ENCODE peak calls at places on chromosomes 11 and 22, in four cellular contexts. B is omental fat pad, Q is choroid plexus epithelial cell, J is vagina. W is an unnamed sample.

GRCh38 chr22:42920101-42920820 is 63.2 kb upstream of the ARFGAP3 start:
- DNase-seq in J (no peak), B (no peak), Q (peak), W (no peak)

GRCh38 chr22:25069758-25070461 is 117.4 kb downstream of the KIAA1671 start:
- DNase-seq in B (no peak), J (no peak), Q (no peak), W (no peak)

GRCh38 chr11:67572747-67573419 is 10.7 kb upstream of the GSTP1 start:
- DNase-seq in Q (peak), J (no peak), B (no peak), W (no peak)

GRCh38 chr11:111393096-111393495 is 14.0 kb upstream of the POU2AF1 start:
- DNase-seq in J (no peak), B (no peak), Q (no peak), W (no peak)

GRCh38 chr11:64789331-64790204 is 11.2 kb upstream of the SF1 start:
- DNase-seq in Q (no peak), J (no peak), B (no peak), W (no peak)

GRCh38 chr22:22896601-22897000 is 9.0 kb downstream of the IGLL5 start:
- DNase-seq in Q (no peak), J (no peak), B (no peak), W (no peak)

GRCh38 chr11:2569731-2570210 is 125.0 kb downstream of the KCNQ1 start:
- DNase-seq in B (no peak), Q (no peak), J (no peak), W (no peak)

GRCh38 chr11:69344570-69345145 is 50.7 kb downstream of the MYEOV start:
- DNase-seq in J (peak), Q (no peak), B (no peak), W (no peak)

GRCh38 chr22:38189104-38189503 is 7.5 kb upstream of the PLA2G6 start:
- DNase-seq in J (no peak), Q (no peak), B (no peak), W (no peak)

GRCh38 chr22:37607912-37608476 is 640 bp upstream of the GGA1 start:
- DNase-seq in Q (no peak), B (no peak), J (no peak), W (no peak)

GRCh38 chr11:123454060-123454651 is 24.1 kb downstream of the GRAMD1B start:
- DNase-seq in B (no peak), Q (no peak), J (no peak), W (no peak)

GRCh38 chr11:77112641-77113381 is 10.2 kb downstream of the OMP start:
- DNase-seq in J (no peak), B (no peak), Q (no peak), W (no peak)

GRCh38 chr11:77114089-77114463 is 11.4 kb downstream of the OMP start:
- DNase-seq in J (no peak), B (no peak), Q (no peak), W (no peak)

GRCh38 chr11:77111946-77112345 is 9.3 kb downstream of the OMP start:
- DNase-seq in J (no peak), Q (no peak), B (no peak), W (no peak)

GRCh38 chr11:77115181-77115611 is 12.6 kb downstream of the OMP start:
- DNase-seq in J (no peak), B (no peak), Q (no peak), W (no peak)

DNA sequence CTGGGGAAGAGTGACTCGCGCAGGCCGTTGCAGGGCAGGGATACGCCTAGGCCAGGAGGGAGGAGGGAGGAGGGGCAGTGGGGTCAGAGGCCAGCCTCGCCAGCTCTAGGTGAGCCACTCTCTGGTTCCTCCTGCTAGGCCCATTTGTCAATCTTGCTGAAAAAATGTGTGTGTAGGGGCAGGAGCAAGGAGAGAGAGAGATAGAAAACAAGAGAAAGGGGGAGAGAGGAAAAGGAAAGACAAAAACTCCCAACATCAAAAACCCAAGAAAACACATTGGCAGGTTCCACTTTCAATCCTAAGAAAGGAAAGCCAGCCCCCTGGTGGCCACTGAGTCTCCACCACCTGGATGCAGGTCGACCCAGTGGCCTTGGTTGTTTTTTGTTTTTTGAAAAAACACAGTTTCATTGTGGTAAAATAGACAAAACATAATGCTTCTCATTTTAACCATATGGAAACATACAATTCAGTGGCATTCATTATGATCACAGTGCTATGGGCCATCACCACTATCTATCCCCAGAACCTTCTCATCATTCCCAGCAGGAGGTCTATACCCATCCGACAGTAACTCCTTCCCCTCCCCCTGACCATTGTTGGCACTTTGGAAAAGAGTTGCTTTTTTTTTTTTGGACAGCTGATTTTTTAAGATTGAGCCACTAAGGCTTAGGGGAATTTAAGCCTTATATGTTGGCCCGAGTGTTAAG is 10.9 kb downstream of the OMP start:
- DNase-seq in Q (peak), J (no peak), B (no peak), W (peak)
- TF ChIP-seq CTCF in Q (peak), J (no peak), B (no peak), W (peak)

DNA sequence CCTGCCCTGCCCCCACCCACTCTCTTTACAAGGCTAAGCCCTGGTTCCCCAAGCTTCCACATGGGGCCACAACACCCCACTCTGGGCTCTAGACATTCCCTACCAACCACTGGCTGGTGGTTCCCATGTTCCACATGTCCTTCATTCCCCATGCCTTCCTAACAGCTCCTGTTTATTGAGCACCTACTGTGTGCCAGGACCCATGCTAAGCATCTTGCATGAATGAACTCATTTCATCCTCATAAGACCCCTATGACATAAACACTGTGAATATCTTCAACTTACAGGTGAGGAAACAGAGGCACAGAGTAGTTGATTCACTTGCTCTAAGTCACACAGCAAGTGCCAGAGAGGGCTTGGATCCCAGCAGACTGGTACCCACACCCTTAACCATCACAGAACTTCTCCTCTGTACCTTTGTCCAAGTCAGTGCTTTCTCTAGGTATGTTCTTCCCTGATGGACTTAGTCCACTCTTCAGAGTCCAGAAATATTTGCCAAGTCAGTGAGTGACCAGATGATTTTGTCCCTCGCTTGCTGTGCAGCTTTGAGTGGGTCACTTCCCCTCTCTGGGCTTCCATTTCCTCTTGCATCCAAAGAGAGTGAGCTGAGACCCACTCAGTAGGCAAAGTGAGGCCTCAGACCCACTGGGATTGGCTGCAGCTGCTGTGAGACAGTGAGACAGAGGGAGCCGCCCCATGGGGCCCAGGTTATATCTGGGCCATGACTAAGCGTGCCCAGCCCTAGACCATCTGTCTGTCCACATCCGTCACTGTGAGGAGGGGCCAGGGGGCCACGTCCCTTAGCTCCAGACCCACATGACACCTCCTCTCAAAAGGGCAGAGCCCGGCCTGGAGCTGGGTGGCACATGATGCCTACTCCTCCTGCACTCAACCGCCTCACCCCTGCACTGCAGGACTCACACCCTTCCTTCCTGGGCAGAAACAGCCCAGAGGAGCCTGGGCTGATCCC is 132.4 kb downstream of the MN1 start:
- DNase-seq in J (no peak), B (no peak), Q (peak), W (no peak)
- TF ChIP-seq CTCF in J (no peak), B (no peak), Q (no peak), W (no peak)

DNA sequence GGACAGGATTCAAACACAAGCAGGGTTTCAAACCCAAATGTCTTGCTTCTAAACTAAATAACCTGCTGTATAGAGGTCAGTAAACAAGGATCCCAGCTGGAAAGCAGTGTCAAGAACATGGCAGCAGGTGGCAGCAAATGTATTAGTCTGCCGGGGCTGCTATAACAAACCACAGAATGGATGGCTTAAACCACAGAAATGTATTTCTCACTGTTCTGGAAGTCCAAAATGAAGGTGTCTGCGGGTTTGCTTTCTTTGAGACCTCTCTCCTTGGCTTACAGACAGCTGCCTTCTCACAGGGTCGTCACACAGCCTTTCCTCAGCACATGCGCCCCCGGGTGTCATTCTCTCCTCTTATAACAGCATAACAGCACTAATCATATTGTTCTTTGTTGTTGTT is 65.1 kb upstream of the LRRC55 start:
- DNase-seq in J (no peak), B (no peak), Q (peak), W (peak)
- TF ChIP-seq CTCF in J (no peak), B (no peak), Q (peak), W (peak)

GRCh38 chr11:86208572-86208971 is 36.0 kb upstream of the EED start:
- DNase-seq in B (no peak), J (no peak), Q (no peak), W (no peak)

GRCh38 chr11:86206296-86206695 is 38.3 kb upstream of the EED start:
- DNase-seq in J (no peak), Q (no peak), B (no peak), W (no peak)

GRCh38 chr11:86204356-86204755 is 40.2 kb upstream of the EED start:
- DNase-seq in B (no peak), J (no peak), Q (no peak), W (no peak)

GRCh38 chr11:86207413-86207812 is 37.1 kb upstream of the EED start:
- DNase-seq in Q (no peak), J (no peak), B (no peak), W (no peak)

DNA sequence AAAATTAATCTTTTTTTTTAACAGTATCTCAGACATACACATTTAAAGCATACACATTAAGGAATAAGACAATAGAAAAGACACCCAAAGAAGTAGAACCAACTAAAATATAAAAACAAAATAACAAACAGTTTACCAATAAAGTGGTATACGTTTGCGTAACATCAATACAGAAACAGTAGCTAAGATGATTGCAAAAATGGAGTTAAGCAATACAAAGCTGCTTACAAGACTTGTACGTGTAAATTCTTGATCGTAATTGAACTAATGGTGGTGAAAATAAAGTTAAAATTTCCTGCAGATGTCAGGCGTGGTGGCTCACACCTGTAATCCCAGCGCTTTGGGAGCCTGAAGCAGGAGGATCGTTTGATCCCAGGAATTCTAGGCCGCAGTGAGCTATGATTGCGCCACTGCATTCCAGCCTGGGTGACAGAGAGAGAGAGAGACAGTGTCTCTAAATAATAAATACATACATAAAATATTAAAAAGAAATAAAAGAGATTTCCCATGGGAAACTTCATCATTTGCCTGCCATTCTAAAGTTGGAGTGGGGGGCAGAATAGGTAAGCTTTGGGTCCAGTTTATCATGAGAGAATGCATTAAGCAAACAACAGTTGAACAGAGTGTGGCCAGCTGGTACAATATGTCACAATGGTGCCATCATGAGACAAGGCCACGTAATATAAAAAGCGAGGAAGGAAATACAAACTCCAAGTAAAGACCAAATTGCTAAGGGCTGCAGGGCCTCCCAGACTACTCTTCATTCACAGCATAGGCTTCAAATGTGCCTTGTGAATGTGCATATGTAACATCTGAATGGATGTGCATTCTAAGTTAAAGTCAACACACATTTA is 38.9 kb upstream of the EED start:
- DNase-seq in Q (no peak), B (no peak), J (no peak), W (no peak)
- TF ChIP-seq CTCF in Q (no peak), B (no peak), J (no peak), W (no peak)

GRCh38 chr22:27487600-27488450 is 313.7 kb downstream of the MN1 start:
- DNase-seq in Q (peak), B (no peak), J (no peak), W (no peak)
- TF ChIP-seq CTCF in Q (peak), B (no peak), J (no peak), W (no peak)

GRCh38 chr11:129928923-129929692 is 33.7 kb upstream of the NFRKB start:
- DNase-seq in Q (no peak), B (no peak), J (no peak), W (no peak)
- TF ChIP-seq CTCF in Q (no peak), B (no peak), J (no peak), W (no peak)

DNA sequence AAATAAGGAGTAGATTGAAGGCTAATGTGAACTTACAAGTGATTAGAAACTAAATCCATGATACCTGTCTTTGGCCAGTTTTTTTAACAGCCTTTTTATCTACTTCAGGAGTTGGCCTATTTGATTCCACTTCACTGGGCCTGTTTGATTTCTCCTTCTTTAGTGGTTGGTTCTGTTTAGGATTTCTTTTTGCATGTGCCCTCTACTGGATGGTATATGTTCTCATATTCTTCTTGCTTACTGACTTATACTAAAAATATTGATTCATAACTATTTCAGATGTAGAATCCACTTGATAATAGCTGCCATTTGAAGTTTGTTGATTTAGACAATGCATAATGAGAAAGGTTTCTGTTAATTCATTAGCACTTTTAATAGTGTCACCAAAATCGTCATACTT is 53.9 kb downstream of the USP47 start:
- DNase-seq in B (no peak), Q (peak), J (no peak), W (no peak)
- TF ChIP-seq CTCF in B (no peak), Q (peak), J (no peak), W (no peak)

GRCh38 chr22:18985761-18986160 is 49.7 kb upstream of the PRODH start:
- DNase-seq in B (no peak), Q (no peak), J (no peak), W (no peak)

GRCh38 chr22:18988958-18989357 is 52.9 kb upstream of the PRODH start:
- DNase-seq in B (no peak), J (no peak), Q (no peak), W (no peak)

GRCh38 chr22:18990355-18991137 is 54.5 kb upstream of the PRODH start:
- DNase-seq in J (no peak), B (no peak), Q (no peak), W (no peak)

GRCh38 chr22:18984564-18984963 is 48.5 kb upstream of the PRODH start:
- DNase-seq in J (no peak), B (no peak), Q (no peak), W (no peak)

GRCh38 chr22:18987765-18988164 is 51.7 kb upstream of the PRODH start:
- DNase-seq in B (no peak), Q (peak), J (no peak), W (peak)
- TF ChIP-seq CTCF in B (no peak), Q (peak), J (no peak), W (peak)

GRCh38 chr22:50271519-50271970 is 1.4 kb upstream of the MAPK11 start:
- DNase-seq in B (no peak), J (no peak), Q (peak), W (peak)
- TF ChIP-seq CTCF in B (no peak), J (no peak), Q (no peak), W (peak)

GRCh38 chr11:102239906-102240305 is 77.4 kb upstream of the BIRC3 start:
- DNase-seq in Q (no peak), B (no peak), J (no peak), W (no peak)
- TF ChIP-seq CTCF in Q (no peak), B (no peak), J (no peak), W (no peak)